ENCODE peak calls at places on chromosome 11, in six cellular contexts. T is DND-41, V is left ventricle myocardium inferior, O is transverse colon, K is fibroblast of lung, N is H9. C is an unnamed sample.

GRCh38 chr11:76889414-76889975 is 28.8 kb downstream of the ACER3 start:
- DNase-seq in K (no peak), T (no peak), N (no peak), V (no peak), O (no peak), C (no peak)

GRCh38 chr11:64990222-64990918 is 6.4 kb downstream of the BATF2 start:
- DNase-seq in N (no peak), V (peak; percentile 59), T (no peak), K (peak; percentile 33), O (no peak), C (peak; percentile 9)

GRCh38 chr11:61587951-61588695 is 7.2 kb upstream of the SYT7 start:
- DNase-seq in V (peak; percentile 72), K (no peak), N (peak; percentile 93), O (peak; percentile 81), T (peak; percentile 18), C (no peak)

GRCh38 chr11:102010776-102011500 is 36.3 kb upstream of the CFAP300 start:
- DNase-seq in T (no peak), V (peak; percentile 72), O (peak; percentile 79), N (peak; percentile 87), K (peak; percentile 92), C (no peak)

GRCh38 chr11:88359529-88359928 is 22.0 kb upstream of the CTSC start:
- DNase-seq in K (no peak), O (no peak), N (no peak), V (no peak), T (peak; percentile 42), C (no peak)

GRCh38 chr11:27468209-27468608 is 4.4 kb downstream of the LGR4 start:
- DNase-seq in T (no peak), V (no peak), K (peak; percentile 89), O (no peak), N (no peak), C (no peak)

GRCh38 chr11:117748771-117749540 is 48.1 kb downstream of the DSCAML1 start:
- DNase-seq in K (no peak), O (peak; percentile 73), V (no peak), N (no peak), T (no peak), C (no peak)

GRCh38 chr11:65058419-65059054 is at the start of gene NAALADL1:
- DNase-seq in N (no peak), K (no peak), T (no peak), V (no peak), O (peak; percentile 41), C (no peak)

GRCh38 chr11:32385998-32386397 is 49.3 kb downstream of the WT1 start:
- DNase-seq in O (peak; percentile 24), N (peak; percentile 66), V (no peak), T (peak; percentile 47), K (peak; percentile 37), C (no peak)

GRCh38 chr11:34975482-34975881 is 59.1 kb downstream of the PDHX start:
- DNase-seq in O (no peak), V (no peak), T (no peak), N (no peak), K (peak; percentile 0), C (no peak)

GRCh38 chr11:34654491-34655334 is 33.8 kb downstream of the EHF start:
- DNase-seq in O (no peak), V (peak; percentile 40), N (peak; percentile 51), K (peak; percentile 53), T (no peak), C (no peak)

GRCh38 chr11:74557526-74557925 is 34.9 kb upstream of the POLD3 start:
- DNase-seq in V (no peak), T (no peak), N (no peak), O (no peak), K (no peak), C (no peak)

GRCh38 chr11:131913267-131913666 is 542.9 kb downstream of the NTM start:
- DNase-seq in V (no peak), O (no peak), N (no peak), T (no peak), K (peak; percentile 47), C (no peak)

GRCh38 chr11:60251485-60252207 is 8.7 kb upstream of the MS4A4E start:
- DNase-seq in T (no peak), O (no peak), V (no peak), N (peak; percentile 39), K (no peak), C (peak; percentile 14)

GRCh38 chr11:64598797-64599697 is 8.0 kb downstream of the SLC22A12 start:
- DNase-seq in T (no peak), O (no peak), N (no peak), K (no peak), V (no peak), C (no peak)

GRCh38 chr11:99934008-99934407 is 753.1 kb upstream of the ARHGAP42 start:
- DNase-seq in N (no peak), K (peak; percentile 8), T (no peak), O (no peak), V (no peak), C (no peak)

GRCh38 chr11:76657139-76657823 is 13.3 kb downstream of the LRRC32 start:
- DNase-seq in K (no peak), V (no peak), T (no peak), N (peak; percentile 30), O (no peak), C (no peak)

GRCh38 chr11:112223125-112223524 is 3.1 kb upstream of the PTS start:
- DNase-seq in N (no peak), V (no peak), T (no peak), K (no peak), O (no peak), C (no peak)

GRCh38 chr11:1470681-1471611 is 15.6 kb downstream of the MOB2 start:
- DNase-seq in T (no peak), N (no peak), K (no peak), O (no peak), V (peak; percentile 10), C (no peak)

GRCh38 chr11:133825156-133825555 is 20.2 kb downstream of the SPATA19 start:
- DNase-seq in K (no peak), T (no peak), N (no peak), V (no peak), O (no peak), C (no peak)

GRCh38 chr11:1631066-1631568 is 1.5 kb downstream of the KRTAP5-5 start:
- DNase-seq in V (no peak), O (no peak), K (no peak), N (no peak), T (no peak), C (no peak)

GRCh38 chr11:3341298-3341697 is 37.6 kb downstream of the ZNF195 start:
- DNase-seq in V (peak; percentile 31), N (peak; percentile 64), T (peak; percentile 67), K (no peak), O (peak; percentile 72), C (peak; percentile 36)
- TF ChIP-seq CTCF in V (peak; percentile 66), N (peak; percentile 93), T (peak; percentile 91), K (peak; percentile 63), O (peak; percentile 82), C (peak; percentile 63)

DNA sequence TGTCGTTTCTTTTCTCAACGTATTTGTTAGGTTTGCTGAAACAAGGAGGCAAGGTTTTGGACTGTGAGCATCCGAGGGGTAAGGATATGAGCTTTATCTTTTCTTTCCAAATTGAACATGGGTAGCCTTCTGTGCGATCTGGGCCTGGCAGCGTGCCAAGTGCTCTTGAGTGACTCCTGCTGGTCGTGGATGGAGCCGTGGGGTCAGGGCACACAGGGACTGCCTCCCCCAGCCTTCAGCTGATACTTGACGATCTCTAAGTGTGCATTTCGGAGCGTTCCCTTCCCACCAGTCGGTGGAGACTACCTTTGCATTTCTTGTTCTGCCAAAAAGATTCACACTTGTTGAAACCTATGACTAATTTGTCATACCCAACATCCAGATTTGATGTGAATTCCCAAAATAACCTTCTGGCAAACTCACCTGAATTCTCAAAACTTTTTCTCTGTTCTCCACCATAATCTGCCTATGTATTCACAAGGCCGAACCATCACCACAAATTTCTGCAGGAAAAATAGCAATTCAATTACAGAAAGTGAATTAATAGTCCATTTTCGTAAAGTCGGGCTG is 40.2 kb upstream of the CLMP start:
- DNase-seq in K (no peak), V (peak; percentile 48), T (peak; percentile 36), O (peak; percentile 50), N (peak; percentile 76), C (peak; percentile 14)
- TF ChIP-seq CTCF in K (peak; percentile 70), V (peak; percentile 58), T (peak; percentile 59), O (peak; percentile 55), N (peak; percentile 87), C (peak; percentile 48)

GRCh38 chr11:120513436-120514315 is 2.1 kb downstream of the GRIK4 start:
- DNase-seq in T (no peak), N (no peak), V (no peak), K (no peak), O (no peak), C (no peak)

GRCh38 chr11:120511804-120512726 is 517 bp downstream of the GRIK4 start:
- DNase-seq in O (no peak), K (no peak), T (no peak), N (no peak), V (no peak), C (no peak)

GRCh38 chr11:120514541-120515121 is 3.1 kb downstream of the GRIK4 start:
- DNase-seq in T (no peak), O (no peak), V (no peak), N (no peak), K (no peak), C (no peak)

GRCh38 chr11:120511116-120511803 is at the start of gene GRIK4:
- DNase-seq in O (peak; percentile 81), V (peak; percentile 84), K (peak; percentile 50), N (peak; percentile 84), T (peak; percentile 39), C (peak; percentile 95)

GRCh38 chr11:120512727-120513435 is 1.3 kb downstream of the GRIK4 start:
- DNase-seq in T (no peak), O (no peak), K (no peak), V (no peak), N (no peak), C (no peak)
- TF ChIP-seq CTCF in T (no peak), O (no peak), K (peak; percentile 8), V (no peak), N (no peak), C (no peak)

GRCh38 chr11:101003468-101003867 is 126.1 kb downstream of the PGR start:
- DNase-seq in O (no peak), N (peak; percentile 37), T (no peak), K (no peak), V (no peak), C (no peak)
- TF ChIP-seq CTCF in O (no peak), N (peak; percentile 43), T (no peak), K (no peak), V (no peak), C (no peak)

GRCh38 chr11:21263026-21263425 is 593.6 kb downstream of the NELL1 start:
- DNase-seq in K (no peak), O (no peak), T (no peak), N (no peak), V (no peak), C (no peak)

GRCh38 chr11:21264125-21264524 is 594.7 kb downstream of the NELL1 start:
- DNase-seq in K (no peak), N (no peak), O (no peak), V (no peak), T (no peak), C (no peak)

DNA sequence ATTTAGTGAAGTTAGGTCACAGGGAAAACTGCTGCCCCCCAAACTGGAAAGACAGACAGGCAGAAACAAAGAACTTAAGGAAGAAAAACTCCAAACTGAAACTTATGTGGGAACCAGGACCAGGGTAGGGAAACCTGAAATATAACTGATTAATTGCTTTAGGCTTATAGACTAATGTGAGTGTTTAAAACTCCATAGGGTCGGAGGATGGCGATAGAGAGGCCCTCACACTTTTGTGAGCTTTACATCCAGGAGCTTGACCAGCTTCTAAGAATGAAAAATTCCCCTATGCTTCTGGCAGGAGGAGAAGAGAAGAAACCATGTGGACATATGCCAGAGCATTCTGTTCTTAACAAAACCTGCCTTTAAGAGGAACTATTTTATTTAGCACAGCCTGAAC is 598.6 kb downstream of the NELL1 start:
- DNase-seq in N (no peak), K (no peak), V (no peak), O (no peak), T (no peak), C (no peak)
- TF ChIP-seq CTCF in N (peak; percentile 48), K (no peak), V (no peak), O (no peak), T (no peak), C (no peak)